ENCODE peak calls at places on chromosomes 3 and 15, in four cellular contexts. D, C, E and A are unnamed samples.

GRCh38 chr15:72312605-72313447 is 7.1 kb downstream of the CELF6 start:
- DNase-seq in D (peak; percentile 27), C (peak; percentile 60), E (peak; percentile 12), A (peak; percentile 65)

GRCh38 chr3:53243165-53243564 is 12.7 kb downstream of the TKT start:
- DNase-seq in D (no peak), C (no peak), E (no peak), A (no peak)

GRCh38 chr3:177726807-177727206 is 529.5 kb upstream of the TBL1XR1 start:
- DNase-seq in D (no peak), C (no peak), E (no peak), A (no peak)

GRCh38 chr15:89243046-89243690 is 611 bp upstream of the FANCI start:
- DNase-seq in D (no peak), C (no peak), E (no peak), A (no peak)

GRCh38 chr3:57151021-57151449 is 14.1 kb downstream of the IL17RD start:
- DNase-seq in D (no peak), C (no peak), E (no peak), A (no peak)

GRCh38 chr3:73255609-73256029 is 194.2 kb downstream of the EBLN2 start:
- DNase-seq in D (no peak), C (peak; percentile 57), E (peak; percentile 70), A (no peak)

GRCh38 chr3:102715030-102715697 is 280.3 kb downstream of the ZPLD1 start:
- DNase-seq in D (no peak), C (no peak), E (no peak), A (no peak)

GRCh38 chr15:31758126-31758525 is 272.2 kb upstream of the CHRNA7 start:
- DNase-seq in D (no peak), C (peak; percentile 37), E (no peak), A (peak; percentile 65)

GRCh38 chr3:77917225-77917624 is 877.3 kb downstream of the ROBO2 start:
- DNase-seq in D (no peak), C (no peak), E (no peak), A (no peak)

GRCh38 chr3:152356870-152357276 is 88.1 kb downstream of the MBNL1 start:
- DNase-seq in D (no peak), C (no peak), E (no peak), A (no peak)

GRCh38 chr3:183907176-183907575 is 22.5 kb upstream of the PARL start:
- DNase-seq in D (no peak), C (no peak), E (no peak), A (no peak)

GRCh38 chr15:44101944-44102343 is 93.1 kb downstream of the FRMD5 start:
- DNase-seq in D (no peak), C (no peak), E (peak; percentile 78), A (no peak)

GRCh38 chr15:71120428-71120944 is 5.2 kb downstream of the THSD4 start:
- DNase-seq in D (no peak), C (no peak), E (no peak), A (no peak)

GRCh38 chr3:12963869-12964712 is 109.1 kb downstream of the IQSEC1 start:
- DNase-seq in D (no peak), C (no peak), E (no peak), A (no peak)